ENCODE peak calls at places on chromosomes 11 and 22, in seven cellular contexts. A is T-helper 2 cell, L is RWPE1, E is T-cell, R is progenitor cell of endocrine pancreas, Y is colonic mucosa, Z is KBM-7. C is an unnamed sample.

GRCh38 chr11:75306529-75306928 is 44.9 kb downstream of the ARRB1 start:
- DNase-seq in L (no peak), Y (no peak), A (no peak), E (no peak), Z (no peak), R (no peak), C (no peak)

GRCh38 chr22:32469799-32470212 is 4.8 kb upstream of the FBXO7 start:
- DNase-seq in A (no peak), E (no peak), L (no peak), Z (peak), R (no peak), Y (no peak), C (no peak)

GRCh38 chr11:11025087-11025486 is 167.2 kb upstream of the ZBED5 start:
- DNase-seq in Y (no peak), A (no peak), E (no peak), L (peak), Z (no peak), R (no peak), C (no peak)

GRCh38 chr11:65786786-65787636 is at the start of gene OVOL1:
- DNase-seq in E (peak), Z (no peak), R (peak), Y (peak), L (peak), A (no peak), C (no peak)

GRCh38 chr11:113778111-113778910 is 1.3 kb upstream of the CLDN25 start:
- DNase-seq in Z (no peak), A (no peak), R (no peak), E (no peak), L (peak), Y (no peak), C (no peak)

GRCh38 chr11:95066721-95067041 is at the start of gene SRSF8:
- DNase-seq in Y (no peak), A (no peak), Z (no peak), R (no peak), L (no peak), E (no peak), C (no peak)

GRCh38 chr11:2367266-2368160 is 9.6 kb upstream of the CD81 start:
- DNase-seq in A (no peak), R (no peak), Z (no peak), E (no peak), L (no peak), Y (no peak), C (no peak)

GRCh38 chr11:75721852-75722668 is 4.4 kb downstream of the MOGAT2 start:
- DNase-seq in Z (no peak), L (no peak), Y (peak), R (no peak), E (no peak), A (no peak), C (no peak)

GRCh38 chr22:46213052-46213451 is 37.0 kb downstream of the CDPF1 start:
- DNase-seq in Z (no peak), A (no peak), L (no peak), Y (no peak), R (no peak), E (no peak), C (no peak)

GRCh38 chr11:2737876-2738275 is 38.1 kb upstream of the KCNQ1OT1 start:
- DNase-seq in A (no peak), Z (peak), Y (peak), E (no peak), R (no peak), L (no peak), C (no peak)

GRCh38 chr22:30872282-30873041 is 96.1 kb downstream of the MORC2 start:
- DNase-seq in Z (no peak), R (no peak), A (no peak), Y (no peak), L (no peak), E (no peak), C (no peak)

GRCh38 chr22:47850644-47851151 is 1088.2 kb downstream of the TBC1D22A start:
- DNase-seq in E (no peak), R (no peak), Y (no peak), Z (no peak), A (no peak), L (peak), C (no peak)

GRCh38 chr22:45008853-45009751 is 703 bp downstream of the PHF21B start:
- DNase-seq in Y (no peak), Z (no peak), A (no peak), L (no peak), E (no peak), R (peak), C (no peak)

GRCh38 chr11:3153291-3153861 is 11.7 kb downstream of the OSBPL5 start:
- DNase-seq in R (no peak), Z (no peak), E (no peak), A (no peak), L (no peak), Y (no peak), C (no peak)

GRCh38 chr11:83019888-83020579 is 51.7 kb downstream of the RAB30 start:
- DNase-seq in R (no peak), Y (no peak), Z (no peak), L (no peak), E (no peak), A (no peak), C (no peak)

GRCh38 chr11:9264381-9265210 is 554 bp downstream of the DENND5A start:
- DNase-seq in L (peak), E (peak), R (peak), A (no peak), Y (peak), Z (peak), C (no peak)

GRCh38 chr11:118924591-118925585 is 838 bp downstream of the BCL9L start:
- DNase-seq in A (peak), R (no peak), Z (peak), E (peak), L (no peak), Y (peak), C (no peak)

GRCh38 chr11:77411238-77411637 is 62.7 kb downstream of the PAK1 start:
- DNase-seq in E (peak), Y (peak), L (peak), R (no peak), A (no peak), Z (peak), C (no peak)

GRCh38 chr11:71495286-71496090 is 31.6 kb upstream of the KRTAP5-7 start:
- DNase-seq in Z (no peak), A (no peak), R (no peak), L (no peak), E (no peak), Y (peak), C (no peak)

GRCh38 chr11:24779791-24780190 is 282.9 kb downstream of the LUZP2 start:
- DNase-seq in Y (no peak), R (no peak), A (no peak), L (no peak), Z (no peak), E (no peak), C (no peak)

C was measured in GM12864.